ENCODE peak calls at places on chromosomes 3 and 15, in five cellular contexts. One of them, this sample, is unnamed.

GRCh38 chr15:66685638-66686150 is 16.3 kb upstream of the SMAD6 start:
- DNase-seq in lung: no peak
- DNase-seq in cardiac fibroblast: peak
- DNase-seq in HL-60: no peak
- DNase-seq in AG09319: no peak
- DNase-seq in this sample: no peak

GRCh38 chr15:80929225-80929624 is 60.4 kb downstream of the MESD start:
- DNase-seq in AG09319: no peak
- DNase-seq in HL-60: no peak
- DNase-seq in cardiac fibroblast: peak
- DNase-seq in lung: no peak
- DNase-seq in this sample: no peak

GRCh38 chr3:10283638-10284037 is 9.1 kb downstream of the GHRL start:
- DNase-seq in lung: peak
- DNase-seq in HL-60: no peak
- DNase-seq in AG09319: no peak
- DNase-seq in cardiac fibroblast: no peak
- DNase-seq in this sample: no peak

GRCh38 chr3:197029511-197030167 is at the start of gene MELTF:
- DNase-seq in cardiac fibroblast: peak
- DNase-seq in lung: peak
- DNase-seq in HL-60: peak
- DNase-seq in AG09319: peak
- DNase-seq in this sample: peak

GRCh38 chr3:42749753-42750231 is 23.3 kb downstream of the CCDC13 start:
- DNase-seq in cardiac fibroblast: peak
- DNase-seq in lung: no peak
- DNase-seq in HL-60: no peak
- DNase-seq in AG09319: no peak
- DNase-seq in this sample: no peak

GRCh38 chr3:52136513-52136912 is 17.7 kb downstream of the POC1A start:
- DNase-seq in lung: peak
- DNase-seq in HL-60: no peak
- DNase-seq in AG09319: no peak
- DNase-seq in cardiac fibroblast: no peak
- DNase-seq in this sample: no peak

GRCh38 chr15:70795311-70795665 is 31.9 kb upstream of the UACA start:
- DNase-seq in lung: no peak
- DNase-seq in cardiac fibroblast: peak
- DNase-seq in AG09319: peak
- DNase-seq in HL-60: no peak
- DNase-seq in this sample: no peak

GRCh38 chr3:120192159-120192558 is 92.9 kb downstream of the GPR156 start:
- DNase-seq in cardiac fibroblast: no peak
- DNase-seq in lung: no peak
- DNase-seq in AG09319: no peak
- DNase-seq in HL-60: no peak
- DNase-seq in this sample: no peak

GRCh38 chr3:125250973-125251372 is 38.4 kb upstream of the SLC12A8 start:
- DNase-seq in cardiac fibroblast: no peak
- DNase-seq in AG09319: no peak
- DNase-seq in HL-60: no peak
- DNase-seq in lung: no peak
- DNase-seq in this sample: no peak

DNA sequence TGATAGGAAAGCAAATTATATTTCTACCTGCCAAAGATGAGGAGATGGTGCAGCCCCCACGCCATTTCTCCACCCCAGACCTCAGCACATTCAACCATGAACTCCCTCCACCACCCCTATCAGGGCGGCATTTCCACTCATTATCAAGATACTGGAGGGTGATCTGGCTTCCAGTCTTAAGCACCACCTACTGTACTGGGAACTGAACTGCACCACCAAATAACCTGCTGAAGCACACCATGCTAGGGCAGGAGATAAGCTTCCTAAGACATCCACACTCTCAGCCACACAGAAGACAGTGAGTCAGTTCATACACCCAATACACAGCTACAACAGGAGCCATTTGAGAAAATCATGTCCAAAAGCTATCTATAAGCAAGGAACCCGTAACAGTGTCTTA is 98.8 kb downstream of the FGF7 start:
- DNase-seq in AG09319: no peak
- DNase-seq in HL-60: no peak
- DNase-seq in lung: no peak
- DNase-seq in cardiac fibroblast: peak
- DNase-seq in this sample: no peak
- TF ChIP-seq CTCF in AG09319: no peak
- TF ChIP-seq CTCF in HL-60: no peak
- TF ChIP-seq CTCF in lung: no peak
- TF ChIP-seq CTCF in cardiac fibroblast: peak
- TF ChIP-seq CTCF in this sample: no peak

DNA sequence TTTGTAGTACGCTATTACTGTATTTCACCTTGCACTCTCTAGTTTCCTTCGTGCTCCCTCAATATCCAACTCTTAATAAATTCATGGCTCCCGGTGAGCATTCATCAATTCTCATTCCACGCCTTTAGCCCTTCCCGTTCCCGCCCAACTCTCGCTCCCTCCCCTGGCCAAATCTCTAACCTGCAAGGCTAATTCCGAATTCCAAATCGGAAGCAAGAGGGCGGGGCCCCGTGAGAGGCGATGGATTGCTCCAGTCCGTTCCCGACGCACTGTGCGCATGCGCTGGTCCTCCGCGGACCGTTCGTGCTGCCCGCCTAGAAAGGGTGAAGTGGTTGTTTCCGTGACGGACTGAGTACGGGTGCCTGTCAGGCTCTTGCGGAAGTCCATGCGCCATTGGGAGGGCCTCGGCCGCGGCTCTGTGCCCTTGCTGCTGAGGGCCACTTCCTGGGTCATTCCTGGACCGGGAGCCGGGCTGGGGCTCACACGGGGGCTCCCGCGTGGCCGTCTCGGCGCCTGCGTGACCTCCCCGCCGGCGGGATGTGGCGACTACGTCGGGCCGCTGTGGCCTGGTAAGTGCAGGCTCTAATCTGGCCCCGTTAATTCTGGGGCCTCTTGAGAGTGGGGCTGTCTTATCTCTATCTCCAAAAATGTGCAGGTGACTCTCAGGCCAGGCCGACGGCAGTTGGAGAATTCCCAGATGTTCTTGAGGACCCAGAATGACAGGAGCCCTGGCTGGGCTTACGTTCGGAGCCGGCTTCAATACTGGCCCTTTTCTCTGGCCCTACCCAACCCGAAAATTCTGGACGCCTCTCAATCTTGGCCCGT is at the start of gene OPA1:
- DNase-seq in lung: peak
- DNase-seq in AG09319: peak
- DNase-seq in cardiac fibroblast: peak
- DNase-seq in HL-60: peak
- DNase-seq in this sample: peak
- TF ChIP-seq CTCF in lung: no peak
- TF ChIP-seq CTCF in AG09319: peak
- TF ChIP-seq CTCF in cardiac fibroblast: no peak
- TF ChIP-seq CTCF in HL-60: no peak
- TF ChIP-seq CTCF in this sample: peak

GRCh38 chr3:17905996-17906395 is 163.6 kb upstream of the TBC1D5 start:
- DNase-seq in HL-60: peak
- DNase-seq in lung: no peak
- DNase-seq in AG09319: no peak
- DNase-seq in cardiac fibroblast: no peak
- DNase-seq in this sample: no peak
- TF ChIP-seq CTCF in HL-60: no peak
- TF ChIP-seq CTCF in lung: no peak
- TF ChIP-seq CTCF in AG09319: no peak
- TF ChIP-seq CTCF in cardiac fibroblast: no peak
- TF ChIP-seq CTCF in this sample: no peak

GRCh38 chr3:147411777-147412176 is 2.6 kb downstream of the ZIC1 start:
- DNase-seq in cardiac fibroblast: no peak
- DNase-seq in AG09319: no peak
- DNase-seq in HL-60: no peak
- DNase-seq in lung: no peak
- DNase-seq in this sample: no peak

GRCh38 chr3:147411235-147411607 is 2.1 kb downstream of the ZIC1 start:
- DNase-seq in HL-60: no peak
- DNase-seq in lung: peak
- DNase-seq in cardiac fibroblast: no peak
- DNase-seq in AG09319: no peak
- DNase-seq in this sample: no peak

GRCh38 chr3:147412917-147413711 is 3.9 kb downstream of the ZIC1 start:
- DNase-seq in AG09319: no peak
- DNase-seq in cardiac fibroblast: no peak
- DNase-seq in lung: no peak
- DNase-seq in HL-60: no peak
- DNase-seq in this sample: no peak

GRCh38 chr3:147413712-147414325 is 4.7 kb downstream of the ZIC1 start:
- DNase-seq in lung: no peak
- DNase-seq in cardiac fibroblast: no peak
- DNase-seq in HL-60: no peak
- DNase-seq in AG09319: no peak
- DNase-seq in this sample: no peak

DNA sequence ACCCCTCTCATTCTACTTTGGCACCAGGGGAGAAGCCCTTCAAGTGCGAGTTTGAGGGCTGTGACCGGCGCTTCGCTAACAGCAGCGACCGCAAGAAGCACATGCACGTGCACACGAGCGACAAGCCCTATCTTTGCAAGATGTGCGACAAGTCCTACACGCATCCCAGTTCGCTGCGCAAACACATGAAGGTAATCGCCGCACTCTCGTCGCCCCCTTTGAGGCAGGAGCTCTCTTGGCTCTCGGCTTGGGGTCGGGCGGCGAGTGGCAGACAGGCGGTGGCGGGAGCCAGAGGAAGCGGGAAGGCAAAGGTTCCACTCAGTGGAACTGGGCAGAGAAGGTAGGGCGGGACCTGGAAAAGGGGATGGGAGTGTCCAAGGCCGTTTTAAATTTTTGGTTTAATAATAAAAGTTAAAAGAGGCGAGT is 3.3 kb downstream of the ZIC1 start:
- DNase-seq in lung: no peak
- DNase-seq in HL-60: no peak
- DNase-seq in cardiac fibroblast: no peak
- DNase-seq in AG09319: no peak
- DNase-seq in this sample: no peak
- TF ChIP-seq CTCF in lung: no peak
- TF ChIP-seq CTCF in HL-60: no peak
- TF ChIP-seq CTCF in cardiac fibroblast: no peak
- TF ChIP-seq CTCF in AG09319: no peak
- TF ChIP-seq CTCF in this sample: no peak

GRCh38 chr3:150703756-150704344 is at the start of gene ERICH6:
- DNase-seq in cardiac fibroblast: peak
- DNase-seq in lung: peak
- DNase-seq in HL-60: peak
- DNase-seq in AG09319: peak
- DNase-seq in this sample: peak
- TF ChIP-seq CTCF in cardiac fibroblast: peak
- TF ChIP-seq CTCF in lung: no peak
- TF ChIP-seq CTCF in HL-60: no peak
- TF ChIP-seq CTCF in AG09319: no peak
- TF ChIP-seq CTCF in this sample: no peak

GRCh38 chr3:153840487-153840886 is 280.7 kb upstream of the ARHGEF26 start:
- DNase-seq in HL-60: no peak
- DNase-seq in AG09319: no peak
- DNase-seq in lung: no peak
- DNase-seq in cardiac fibroblast: no peak
- DNase-seq in this sample: no peak

GRCh38 chr3:153829596-153830170 is 291.5 kb upstream of the ARHGEF26 start:
- DNase-seq in cardiac fibroblast: peak
- DNase-seq in lung: no peak
- DNase-seq in HL-60: peak
- DNase-seq in AG09319: no peak
- DNase-seq in this sample: no peak

GRCh38 chr3:153830552-153830951 is 290.6 kb upstream of the ARHGEF26 start:
- DNase-seq in lung: no peak
- DNase-seq in HL-60: no peak
- DNase-seq in cardiac fibroblast: no peak
- DNase-seq in AG09319: no peak
- DNase-seq in this sample: no peak

DNA sequence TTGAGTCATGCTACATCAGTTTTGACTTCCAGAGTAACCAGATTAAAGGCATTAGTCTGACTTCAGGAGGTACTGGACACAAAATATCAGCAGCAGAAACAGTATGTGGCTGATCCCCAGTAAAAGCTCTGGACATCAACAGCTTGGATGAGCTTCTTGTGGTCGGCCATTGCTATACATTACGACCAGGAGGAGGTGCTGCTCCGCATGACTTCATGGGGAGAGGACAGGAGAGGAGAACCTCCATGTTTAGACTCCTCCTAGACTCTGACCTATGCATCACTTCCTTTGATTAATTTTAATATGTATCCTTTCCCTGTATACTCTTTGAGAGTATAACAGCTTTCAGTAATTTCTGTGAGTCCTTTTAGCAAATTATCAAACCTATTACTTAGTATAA is 285.6 kb upstream of the ARHGEF26 start:
- DNase-seq in cardiac fibroblast: no peak
- DNase-seq in AG09319: no peak
- DNase-seq in lung: no peak
- DNase-seq in HL-60: no peak
- DNase-seq in this sample: no peak
- TF ChIP-seq CTCF in cardiac fibroblast: no peak
- TF ChIP-seq CTCF in AG09319: no peak
- TF ChIP-seq CTCF in lung: no peak
- TF ChIP-seq CTCF in HL-60: no peak
- TF ChIP-seq CTCF in this sample: no peak

This sample was measured in osteocyte.